ENCODE peak calls at places on chromosome 7, in six cellular contexts. E, H, O, P, J and Z are unnamed samples.

GRCh38 chr7:24576171-24577052 is 3.2 kb downstream of the PALS2 start:
- DNase-seq in E (peak; percentile 46), J (peak; percentile 46), H (peak; percentile 9), P (no peak), O (no peak), Z (no peak)

GRCh38 chr7:105429746-105430612 is 41.3 kb upstream of the SRPK2 start:
- DNase-seq in E (peak; percentile 64), O (peak; percentile 34), J (peak; percentile 48), H (peak; percentile 51), P (peak; percentile 9), Z (peak; percentile 4)

GRCh38 chr7:106037489-106038176 is 74.5 kb downstream of the SYPL1 start:
- DNase-seq in H (no peak), P (no peak), E (no peak), O (no peak), J (no peak), Z (no peak)

GRCh38 chr7:20435305-20435704 is 104.6 kb downstream of the ITGB8 start:
- DNase-seq in E (no peak), J (no peak), H (no peak), O (peak; percentile 49), P (no peak), Z (no peak)

GRCh38 chr7:64947252-64948000 is 43.4 kb downstream of the ZNF117 start:
- DNase-seq in H (no peak), E (peak; percentile 14), J (peak; percentile 61), P (no peak), O (no peak), Z (no peak)

GRCh38 chr7:25860206-25860881 is 291.7 kb upstream of the NFE2L3 start:
- DNase-seq in P (no peak), E (peak; percentile 37), H (no peak), J (peak; percentile 78), O (no peak), Z (no peak)

GRCh38 chr7:84497873-84498272 is 303.3 kb upstream of the SEMA3A start:
- DNase-seq in E (no peak), P (no peak), O (no peak), H (no peak), J (no peak), Z (no peak)

GRCh38 chr7:92244803-92245486 is 769 bp downstream of the KRIT1 start:
- DNase-seq in H (no peak), J (peak; percentile 72), O (no peak), P (no peak), E (no peak), Z (no peak)

GRCh38 chr7:77923419-77923818 is 124.8 kb downstream of the PHTF2 start:
- DNase-seq in P (no peak), E (no peak), J (no peak), O (no peak), H (no peak), Z (no peak)